ENCODE peak calls at places on chromosome 1, in nine cellular contexts. W is tibial nerve, L is stomach, Z is astrocyte of the spinal cord, E is neural progenitor cell, Y is AG10803, M is breast epithelium, U is HFF-Myc, P is epithelial cell of esophagus. T is an unnamed sample.

GRCh38 chr1:182633657-182634281 is 29.6 kb upstream of the RGS16 start:
- DNase-seq in U (no peak), W (no peak), Y (no peak), E (peak), M (no peak), L (no peak), Z (no peak), P (no peak), T (no peak)

GRCh38 chr1:53339736-53340385 is 12.0 kb upstream of the LRP8 start:
- DNase-seq in L (peak), U (no peak), Y (no peak), W (no peak), M (no peak), Z (no peak), E (no peak), P (no peak), T (no peak)

GRCh38 chr1:116878804-116879477 is 30.8 kb upstream of the PTGFRN start:
- DNase-seq in P (peak), E (peak), U (peak), L (no peak), Y (peak), Z (peak), W (no peak), M (peak), T (peak)

GRCh38 chr1:194816859-194817258 is 1630.4 kb upstream of the B3GALT2 start:
- DNase-seq in L (no peak), Z (no peak), E (no peak), W (no peak), U (no peak), P (no peak), M (no peak), Y (no peak), T (no peak)

GRCh38 chr1:93938461-93939145 is 29.4 kb upstream of the GCLM start:
- DNase-seq in E (no peak), M (no peak), Z (no peak), U (no peak), W (no peak), Y (no peak), L (no peak), P (peak), T (peak)

GRCh38 chr1:228212415-228212965 is 4.6 kb downstream of the OBSCN start:
- DNase-seq in L (no peak), M (peak), Y (no peak), E (peak), P (peak), Z (no peak), W (no peak), U (no peak), T (no peak)

GRCh38 chr1:200445213-200445612 is 35.4 kb upstream of the ZNF281 start:
- DNase-seq in L (no peak), U (no peak), M (no peak), P (peak), E (no peak), Y (peak), Z (peak), W (no peak), T (peak)

GRCh38 chr1:169144941-169145626 is 38.6 kb downstream of the ATP1B1 start:
- DNase-seq in Z (no peak), Y (no peak), E (no peak), P (no peak), L (no peak), M (no peak), W (no peak), U (no peak), T (no peak)

GRCh38 chr1:202029171-202029665 is 18.8 kb downstream of the ELF3 start:
- DNase-seq in U (peak), M (no peak), Y (peak), W (no peak), E (no peak), L (no peak), Z (peak), P (peak), T (peak)

GRCh38 chr1:167529829-167530474 is 11.6 kb upstream of the CD247 start:
- DNase-seq in Z (no peak), L (no peak), W (no peak), U (peak), M (no peak), P (no peak), Y (peak), E (no peak), T (no peak)

GRCh38 chr1:59705849-59706599 is 108.7 kb upstream of the HOOK1 start:
- DNase-seq in Z (peak), P (peak), L (no peak), W (no peak), M (no peak), E (no peak), U (no peak), Y (peak), T (peak)

GRCh38 chr1:198333744-198334143 is 176.9 kb downstream of the NEK7 start:
- DNase-seq in P (peak), Z (peak), E (no peak), Y (no peak), U (no peak), W (no peak), L (no peak), M (no peak), T (peak)

GRCh38 chr1:156070523-156070922 is 9.6 kb downstream of the RAB25 start:
- DNase-seq in Y (no peak), M (no peak), U (no peak), W (no peak), L (no peak), P (no peak), Z (no peak), E (no peak), T (no peak)

GRCh38 chr1:229341811-229342304 is 989 bp downstream of the CCSAP start:
- DNase-seq in Z (peak), M (no peak), U (no peak), P (no peak), L (no peak), E (no peak), W (no peak), Y (peak), T (no peak)

GRCh38 chr1:153919879-153920852 is 2.6 kb downstream of the GATAD2B start:
- DNase-seq in Z (peak), U (peak), W (no peak), P (peak), M (no peak), E (peak), Y (peak), L (no peak), T (peak)

GRCh38 chr1:206591236-206591635 is 21.0 kb downstream of the EIF2D start:
- DNase-seq in P (no peak), U (no peak), M (no peak), W (no peak), Z (no peak), Y (peak), E (no peak), L (no peak), T (no peak)

GRCh38 chr1:43307458-43308158 is 6.8 kb downstream of the TIE1 start:
- DNase-seq in P (no peak), Y (no peak), L (no peak), Z (no peak), M (no peak), W (no peak), U (no peak), E (no peak), T (no peak)

GRCh38 chr1:47441450-47442106 is 3.7 kb downstream of the FOXD2 start:
- DNase-seq in Y (no peak), E (no peak), U (no peak), W (no peak), P (no peak), Z (no peak), L (no peak), M (no peak), T (no peak)

GRCh38 chr1:162631546-162632233 is 574 bp upstream of the DDR2 start:
- DNase-seq in U (no peak), L (no peak), W (peak), Y (peak), P (no peak), M (no peak), Z (peak), E (no peak), T (no peak)

GRCh38 chr1:209527993-209528392 is 55.5 kb upstream of the CAMK1G start:
- DNase-seq in U (no peak), Z (no peak), P (peak), Y (no peak), L (peak), W (no peak), M (no peak), E (no peak), T (peak)

GRCh38 chr1:19079983-19080472 is 123.6 kb upstream of the IFFO2 start:
- DNase-seq in E (no peak), M (no peak), U (no peak), Z (no peak), L (peak), W (no peak), P (no peak), Y (no peak), T (no peak)

GRCh38 chr1:153532769-153533599 is 2.8 kb downstream of the S100A6 start:
- DNase-seq in U (peak), Y (peak), E (peak), L (peak), W (peak), P (peak), M (peak), Z (peak), T (peak)

GRCh38 chr1:19010995-19011696 is 54.7 kb upstream of the IFFO2 start:
- DNase-seq in U (peak), W (peak), P (peak), Z (peak), E (peak), Y (peak), L (peak), M (peak), T (peak)

GRCh38 chr1:210536263-210536961 is 207.7 kb downstream of the HHAT start:
- DNase-seq in U (no peak), Z (peak), W (no peak), L (no peak), Y (no peak), E (peak), P (no peak), M (no peak), T (no peak)
- TF ChIP-seq CTCF in U (no peak), Z (no peak), W (no peak), L (no peak), Y (no peak), E (no peak), P (no peak), M (no peak), T (no peak)

DNA sequence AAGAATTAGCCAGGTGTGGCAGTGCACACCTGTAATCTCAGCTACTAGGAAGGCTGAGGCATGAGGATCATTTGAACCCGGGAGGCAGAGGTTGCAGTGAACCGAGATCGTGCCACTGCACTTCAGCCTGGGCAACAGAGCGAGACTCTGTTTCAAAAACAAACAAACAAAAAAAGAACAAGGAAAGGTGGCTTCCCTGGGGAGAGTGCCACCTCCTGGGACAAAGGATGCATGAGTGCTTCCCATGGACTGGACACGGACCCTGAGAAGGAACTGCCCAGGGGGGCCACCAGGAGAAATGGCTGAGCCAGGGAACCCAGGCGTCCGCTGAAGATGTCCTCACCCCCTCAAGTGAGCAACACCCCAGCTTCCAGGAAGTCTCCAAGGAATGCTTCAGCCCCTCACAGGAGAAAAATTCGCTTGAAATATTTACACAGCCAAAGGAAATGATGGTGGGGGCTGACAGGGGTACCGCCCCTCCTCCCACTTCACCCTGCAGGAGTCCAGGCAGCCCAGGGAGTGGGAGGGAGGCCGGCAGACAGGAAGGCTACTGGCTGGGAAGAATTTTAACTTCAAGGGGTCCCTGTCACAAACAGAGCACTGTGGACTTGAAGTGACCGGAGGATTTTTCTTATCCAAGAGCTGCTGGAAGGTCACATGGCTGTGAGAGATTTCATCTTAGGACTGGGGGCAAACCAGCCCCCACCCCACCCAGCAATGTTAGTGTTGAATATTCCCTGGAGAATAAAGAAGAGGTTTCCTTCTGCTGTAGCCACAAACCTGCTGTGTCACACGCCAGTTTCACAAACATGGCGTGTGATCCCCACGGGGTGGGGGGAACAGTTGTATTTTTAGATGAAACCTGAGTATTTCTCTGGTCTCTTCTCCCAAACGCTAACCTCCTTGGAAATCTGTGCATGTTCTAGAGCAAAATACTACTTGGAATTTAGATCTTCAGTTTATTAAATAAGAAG is 90.8 kb upstream of the SLC25A33 start:
- DNase-seq in Z (peak), E (no peak), Y (no peak), M (no peak), U (no peak), P (no peak), L (no peak), W (no peak), T (no peak)
- TF ChIP-seq CTCF in Z (no peak), E (no peak), Y (peak), M (no peak), U (no peak), P (no peak), L (no peak), W (no peak), T (no peak)

GRCh38 chr1:8992936-8993687 is 33.1 kb downstream of the SLC2A7 start:
- DNase-seq in W (no peak), Y (no peak), L (no peak), P (no peak), Z (no peak), E (no peak), M (no peak), U (no peak), T (no peak)
- TF ChIP-seq CTCF in W (no peak), Y (peak), L (no peak), P (peak), Z (peak), E (no peak), M (no peak), U (peak), T (no peak)

GRCh38 chr1:14113841-14114567 is 414.0 kb downstream of the PRDM2 start:
- DNase-seq in U (no peak), E (peak), Y (peak), Z (peak), W (peak), L (no peak), P (peak), M (peak), T (peak)
- TF ChIP-seq CTCF in U (no peak), E (peak), Y (peak), Z (peak), W (no peak), L (no peak), P (peak), M (no peak), T (peak)

DNA sequence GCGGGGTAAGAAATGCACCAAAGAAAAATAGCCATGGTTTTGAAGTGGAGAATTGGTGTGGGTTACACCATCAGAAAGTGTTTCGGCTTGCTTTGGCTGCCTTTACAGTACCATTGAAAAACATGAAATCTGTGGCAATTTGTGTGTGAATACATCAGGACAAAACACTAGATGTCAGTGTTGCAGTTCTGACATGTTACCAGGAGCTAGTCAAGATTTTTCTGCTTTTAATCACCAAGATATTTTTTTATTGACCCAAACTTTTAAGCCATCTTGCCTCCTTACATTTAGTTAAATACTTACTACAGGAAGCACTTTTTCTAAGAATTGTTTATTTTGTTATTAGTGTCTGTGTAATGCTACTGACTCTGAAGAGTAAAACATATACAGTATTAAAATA is 14.3 kb downstream of the RRP15 start:
- DNase-seq in Y (peak), Z (peak), P (peak), E (peak), W (no peak), U (peak), L (no peak), M (no peak), T (peak)
- TF ChIP-seq CTCF in Y (peak), Z (peak), P (peak), E (peak), W (no peak), U (peak), L (peak), M (no peak), T (peak)

GRCh38 chr1:15259608-15260007 is 12.6 kb downstream of the FHAD1 start:
- DNase-seq in L (no peak), E (no peak), U (no peak), Z (no peak), W (no peak), P (no peak), Y (no peak), M (no peak), T (no peak)
- TF ChIP-seq CTCF in L (no peak), E (no peak), U (no peak), Z (no peak), W (no peak), P (no peak), Y (no peak), M (no peak), T (no peak)

T was measured in bronchial epithelial cell.